ENCODE peak calls at places on chromosomes 12 and 14, in ten cellular contexts. A, F, B, V, R, Y, M, Q, D and I are unnamed samples.

GRCh38 chr12:62879691-62880090 is 55.3 kb downstream of the PPM1H start:
- DNase-seq in V (no peak), D (peak), A (no peak), B (no peak), Q (no peak), M (no peak), F (no peak), R (no peak), Y (no peak), I (no peak)

GRCh38 chr12:109166371-109166770 is 50.0 kb downstream of the ACACB start:
- DNase-seq in A (no peak), F (no peak), V (no peak), D (no peak), B (no peak), Y (no peak), M (no peak), Q (no peak), R (no peak), I (no peak)

GRCh38 chr12:6363330-6364036 is 11.9 kb downstream of the SCNN1A start:
- DNase-seq in A (peak), D (peak), Y (peak), B (peak), F (peak), M (peak), R (peak), Q (peak), V (peak), I (peak)

GRCh38 chr12:1054103-1054838 is 63.2 kb downstream of the ERC1 start:
- DNase-seq in R (no peak), F (no peak), Q (peak), M (no peak), B (no peak), V (no peak), A (no peak), Y (no peak), D (no peak), I (no peak)

GRCh38 chr12:78099806-78100205 is 269.1 kb downstream of the NAV3 start:
- DNase-seq in V (no peak), D (no peak), R (no peak), F (no peak), Y (no peak), M (no peak), Q (no peak), A (no peak), B (no peak), I (no peak)

GRCh38 chr12:24133385-24133784 is 183.9 kb upstream of the SOX5 start:
- DNase-seq in V (no peak), Y (no peak), M (peak), D (no peak), A (no peak), B (no peak), Q (no peak), F (no peak), R (no peak), I (no peak)

GRCh38 chr12:70275045-70275444 is 31.8 kb downstream of the CNOT2 start:
- DNase-seq in D (no peak), R (no peak), F (no peak), V (no peak), Y (no peak), Q (no peak), M (no peak), B (no peak), A (no peak), I (no peak)

GRCh38 chr14:52473557-52473956 is 78.7 kb downstream of the TXNDC16 start:
- DNase-seq in D (peak), Y (peak), R (peak), Q (peak), B (peak), M (no peak), F (peak), V (peak), A (no peak), I (peak)

GRCh38 chr12:69484428-69484827 is 14.2 kb downstream of the FRS2 start:
- DNase-seq in B (no peak), V (no peak), M (no peak), D (no peak), F (no peak), A (no peak), R (no peak), Q (peak), Y (no peak), I (no peak)

GRCh38 chr14:44767646-44768173 is 194.0 kb downstream of the KLHL28 start:
- DNase-seq in B (no peak), A (no peak), R (no peak), Q (no peak), V (no peak), M (no peak), Y (no peak), D (peak), F (no peak), I (no peak)

GRCh38 chr14:75875958-75876357 is 105.8 kb downstream of the TGFB3 start:
- DNase-seq in Y (no peak), F (no peak), V (no peak), B (peak), R (no peak), D (no peak), A (no peak), M (no peak), Q (no peak), I (no peak)

GRCh38 chr12:69630191-69630590 is 19.5 kb upstream of the LRRC10 start:
- DNase-seq in A (peak), F (no peak), R (no peak), Y (no peak), V (no peak), B (no peak), Q (no peak), D (peak), M (peak), I (no peak)

GRCh38 chr12:115611477-115611876 is 666.0 kb downstream of the MED13L start:
- DNase-seq in F (no peak), B (no peak), Q (no peak), V (no peak), Y (no peak), A (no peak), D (no peak), R (no peak), M (no peak), I (no peak)

GRCh38 chr12:22576473-22576872 is 32.1 kb upstream of the C2CD5 start:
- DNase-seq in Q (no peak), V (no peak), B (no peak), R (no peak), D (no peak), F (no peak), M (no peak), A (no peak), Y (no peak), I (no peak)

GRCh38 chr14:54556535-54556934 is 10.4 kb upstream of the SAMD4A start:
- DNase-seq in V (no peak), R (no peak), Y (no peak), F (no peak), B (no peak), M (no peak), Q (no peak), A (no peak), D (no peak), I (no peak)

GRCh38 chr14:102592969-102593840 is 756 bp downstream of the RCOR1 start:
- DNase-seq in A (peak), F (peak), M (no peak), D (peak), R (no peak), V (peak), Y (peak), B (peak), Q (peak), I (peak)

GRCh38 chr12:109879332-109880048 is 851 bp downstream of the GLTP start:
- DNase-seq in M (no peak), V (no peak), F (peak), Q (no peak), Y (no peak), B (peak), A (no peak), D (peak), R (no peak), I (peak)

GRCh38 chr12:20350495-20350894 is 17.8 kb upstream of the PDE3A start:
- DNase-seq in Y (peak), A (no peak), M (no peak), V (no peak), R (peak), F (peak), Q (no peak), D (peak), B (no peak), I (peak)

GRCh38 chr12:96258451-96258933 is 64.3 kb downstream of the ELK3 start:
- DNase-seq in D (no peak), V (no peak), Y (peak), Q (no peak), R (peak), B (peak), A (no peak), M (no peak), F (peak), I (no peak)

GRCh38 chr12:19312637-19313036 is 126.7 kb upstream of the AEBP2 start:
- DNase-seq in D (no peak), B (no peak), R (no peak), Y (no peak), V (no peak), F (no peak), Q (no peak), M (no peak), A (no peak), I (no peak)

GRCh38 chr12:126084480-126084879 is 1019.2 kb downstream of the AACS start:
- DNase-seq in R (no peak), V (no peak), B (no peak), Y (no peak), Q (no peak), D (peak), M (no peak), F (no peak), A (no peak), I (no peak)

GRCh38 chr12:52091869-52092268 is 12.4 kb downstream of the SMIM41 start:
- DNase-seq in V (no peak), Q (no peak), A (no peak), R (no peak), D (no peak), M (no peak), Y (no peak), F (no peak), B (no peak), I (peak)

GRCh38 chr12:69897744-69898143 is 72.7 kb downstream of the MYRFL start:
- DNase-seq in F (peak), Q (peak), A (no peak), D (peak), R (peak), B (peak), V (no peak), Y (peak), M (peak), I (peak)

GRCh38 chr12:118052324-118053070 is 8.5 kb downstream of the WSB2 start:
- DNase-seq in M (peak), Q (peak), B (peak), F (peak), V (no peak), Y (peak), D (peak), R (peak), A (peak), I (peak)

GRCh38 chr12:32334384-32334783 is 65.0 kb upstream of the FGD4 start:
- DNase-seq in D (no peak), M (no peak), Q (no peak), B (no peak), A (no peak), Y (no peak), V (no peak), F (no peak), R (no peak), I (no peak)

GRCh38 chr12:126095748-126096510 is 1030.7 kb downstream of the AACS start:
- DNase-seq in R (no peak), D (no peak), B (no peak), Q (no peak), A (no peak), F (no peak), Y (no peak), V (no peak), M (no peak), I (no peak)

GRCh38 chr12:21683115-21683514 is 25.5 kb upstream of the LDHB start:
- DNase-seq in V (no peak), B (no peak), F (no peak), M (no peak), D (no peak), A (no peak), Y (no peak), Q (no peak), R (no peak), I (no peak)

GRCh38 chr12:51028126-51028810 is 2.1 kb upstream of the SLC11A2 start:
- DNase-seq in F (peak), V (peak), A (peak), Q (peak), D (peak), B (peak), Y (peak), M (peak), R (peak), I (peak)

GRCh38 chr12:106282457-106283097 is 20.0 kb upstream of the TCP11L2 start:
- DNase-seq in Y (peak), R (peak), D (peak), V (peak), F (peak), Q (peak), M (peak), A (peak), B (peak), I (peak)

GRCh38 chr12:64120568-64120967 is 101.5 kb downstream of the KICS2 start:
- DNase-seq in A (no peak), Q (no peak), D (peak), M (no peak), V (no peak), Y (no peak), F (no peak), B (peak), R (no peak), I (no peak)

GRCh38 chr12:19528750-19529149 is 89.5 kb downstream of the AEBP2 start:
- DNase-seq in Y (no peak), A (no peak), B (no peak), M (no peak), Q (no peak), D (no peak), V (no peak), R (no peak), F (no peak), I (no peak)

GRCh38 chr12:6635856-6636521 is at the start of gene LPAR5:
- DNase-seq in F (no peak), D (peak), M (peak), B (peak), Y (no peak), A (peak), V (peak), R (no peak), Q (peak), I (peak)

GRCh38 chr12:56315256-56315625 is 547 bp downstream of the CNPY2 start:
- DNase-seq in R (no peak), B (no peak), Y (no peak), A (no peak), D (no peak), V (peak), F (no peak), M (no peak), Q (peak), I (no peak)

GRCh38 chr14:104356738-104357688 is 218.6 kb downstream of the KIF26A start:
- DNase-seq in R (no peak), A (no peak), Q (no peak), Y (no peak), M (peak), V (no peak), D (no peak), B (no peak), F (no peak), I (peak)

GRCh38 chr14:54366726-54367707 is 29.8 kb upstream of the CDKN3 start:
- DNase-seq in M (peak), Y (peak), V (peak), F (peak), R (peak), A (peak), B (peak), D (peak), Q (peak), I (no peak)

GRCh38 chr12:49558526-49558925 is 9.4 kb downstream of the MCRS1 start:
- DNase-seq in Q (no peak), B (no peak), F (no peak), V (no peak), Y (no peak), R (no peak), D (no peak), A (no peak), M (no peak), I (peak)

GRCh38 chr14:103198429-103199140 is 75.3 kb downstream of the TNFAIP2 start:
- DNase-seq in D (peak), M (no peak), F (no peak), Q (peak), A (peak), R (peak), V (no peak), Y (peak), B (peak), I (no peak)

GRCh38 chr12:109934026-109934425 is 34.0 kb downstream of the TCHP start:
- DNase-seq in M (no peak), V (peak), A (peak), D (peak), F (peak), B (no peak), Q (no peak), R (peak), Y (peak), I (peak)

GRCh38 chr12:85441740-85442139 is 161.7 kb downstream of the ALX1 start:
- DNase-seq in Q (peak), F (peak), M (no peak), D (peak), B (no peak), R (peak), Y (peak), A (peak), V (no peak), I (no peak)

GRCh38 chr14:69154779-69155178 is 1.9 kb upstream of the DCAF5 start:
- DNase-seq in B (no peak), Q (peak), D (peak), F (peak), R (peak), A (peak), Y (no peak), V (peak), M (no peak), I (peak)
- H3K4me2 ChIP-seq in B (no peak), Q (peak), D (peak), F (no peak), R (no peak), A (peak), Y (no peak), V (no peak), M (peak), I (no peak)

DNA sequence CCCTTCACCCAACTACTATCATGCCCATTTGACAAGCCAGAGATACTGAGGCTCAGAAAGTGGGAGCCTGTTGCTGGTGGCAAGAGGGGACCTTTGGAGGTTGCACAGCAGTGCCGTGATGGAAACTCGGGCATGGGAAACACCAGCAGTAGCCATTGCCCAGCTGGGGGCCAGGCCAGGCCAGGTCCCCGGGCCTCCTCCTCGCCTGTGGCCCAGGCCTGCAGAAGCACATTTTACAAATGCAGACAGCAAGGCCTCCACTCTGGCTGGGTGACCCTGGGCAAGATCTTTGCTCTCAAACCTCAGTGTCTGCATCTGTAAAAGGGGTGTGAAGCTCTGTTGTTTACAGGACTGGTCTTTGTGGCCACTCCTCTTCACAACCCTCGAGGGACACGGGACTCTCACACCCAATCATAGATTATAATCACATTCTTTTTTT is 4.5 kb upstream of the SH2B3 start:
- DNase-seq in M (no peak), A (no peak), B (no peak), F (no peak), V (no peak), Y (no peak), Q (no peak), D (no peak), R (no peak), I (no peak)
- H3K4me2 ChIP-seq in M (no peak), A (no peak), B (no peak), F (no peak), V (no peak), Y (no peak), Q (no peak), D (no peak), R (no peak), I (no peak)

DNA sequence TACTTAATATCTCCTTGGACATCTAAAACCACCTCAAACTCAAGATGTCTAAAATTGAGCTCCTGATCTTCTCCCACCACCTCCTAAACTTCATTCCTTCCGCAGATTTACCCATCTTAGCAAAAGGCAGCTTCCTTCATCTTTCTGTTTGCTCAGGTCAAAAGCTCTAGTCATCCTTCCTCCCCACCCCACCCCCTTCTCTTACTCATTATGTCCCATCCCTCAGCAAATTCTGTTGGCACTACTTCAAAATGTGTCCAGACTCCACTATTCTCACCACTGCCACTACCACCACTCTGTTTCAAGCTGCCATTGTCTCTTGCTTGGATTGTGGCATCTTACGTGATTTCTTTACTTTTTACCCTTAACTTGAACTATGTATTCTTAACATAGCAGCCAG is 59.2 kb upstream of the ZDHHC17 start:
- DNase-seq in A (no peak), R (no peak), Q (no peak), Y (no peak), M (no peak), D (peak), B (no peak), V (no peak), F (no peak), I (no peak)
- H3K4me2 ChIP-seq in A (peak), R (no peak), Q (no peak), Y (no peak), M (no peak), D (peak), B (no peak), V (no peak), F (no peak), I (no peak)

GRCh38 chr14:76946753-76947077 is 81.8 kb downstream of the IRF2BPL start:
- DNase-seq in R (no peak), M (no peak), D (no peak), B (no peak), V (no peak), Y (no peak), A (no peak), F (no peak), Q (no peak), I (peak)
- H3K4me2 ChIP-seq in R (peak), M (no peak), D (peak), B (peak), V (peak), Y (peak), A (peak), F (peak), Q (peak), I (peak)